ENCODE peak calls at places on chromosomes 6 and 20, in four cellular contexts. S, W, E and T are unnamed samples. For H3K36me3, the result is how much of the 10 kb centered on the place peaks cover.

GRCh38 chr6:108635505-108636226 is 74.9 kb downstream of the FOXO3 start:
- DNase-seq in S (peak), W (no peak), E (no peak), T (peak)

GRCh38 chr20:5674176-5674660 is 76.0 kb upstream of the SHLD1 start:
- DNase-seq in S (peak), W (peak), E (no peak), T (peak)

GRCh38 chr20:49303211-49303610 is 25.4 kb upstream of the ZNFX1 start:
- DNase-seq in S (no peak), W (no peak), E (no peak), T (no peak)

GRCh38 chr20:44019638-44020335 is 105.1 kb downstream of the TOX2 start:
- DNase-seq in S (no peak), W (no peak), E (no peak), T (peak)

GRCh38 chr6:25450469-25451198 is 171.5 kb downstream of the CARMIL1 start:
- DNase-seq in S (no peak), W (no peak), E (no peak), T (no peak)

GRCh38 chr6:139568956-139569538 is 194.6 kb upstream of the CITED2 start:
- DNase-seq in S (peak), W (no peak), E (no peak), T (no peak)

GRCh38 chr6:160950507-160950906 is 41.1 kb upstream of the MAP3K4 start:
- DNase-seq in S (peak), W (peak), E (no peak), T (no peak)

GRCh38 chr20:23125625-23126191 is 39.6 kb upstream of the CD93 start:
- DNase-seq in S (no peak), W (no peak), E (no peak), T (no peak)

GRCh38 chr6:168834188-168834587 is 393.2 kb downstream of the SMOC2 start:
- DNase-seq in S (no peak), W (no peak), E (no peak), T (peak)

GRCh38 chr6:10837009-10837691 is 1.2 kb downstream of the MAK start:
- DNase-seq in S (peak), W (no peak), E (no peak), T (peak)

GRCh38 chr6:57246307-57246706 is 24.2 kb upstream of the RAB23 start:
- DNase-seq in S (no peak), W (no peak), E (no peak), T (no peak)
- H3K36me3 ChIP-seq in S (under half), W (under half), E (under half), T (under half)

DNA sequence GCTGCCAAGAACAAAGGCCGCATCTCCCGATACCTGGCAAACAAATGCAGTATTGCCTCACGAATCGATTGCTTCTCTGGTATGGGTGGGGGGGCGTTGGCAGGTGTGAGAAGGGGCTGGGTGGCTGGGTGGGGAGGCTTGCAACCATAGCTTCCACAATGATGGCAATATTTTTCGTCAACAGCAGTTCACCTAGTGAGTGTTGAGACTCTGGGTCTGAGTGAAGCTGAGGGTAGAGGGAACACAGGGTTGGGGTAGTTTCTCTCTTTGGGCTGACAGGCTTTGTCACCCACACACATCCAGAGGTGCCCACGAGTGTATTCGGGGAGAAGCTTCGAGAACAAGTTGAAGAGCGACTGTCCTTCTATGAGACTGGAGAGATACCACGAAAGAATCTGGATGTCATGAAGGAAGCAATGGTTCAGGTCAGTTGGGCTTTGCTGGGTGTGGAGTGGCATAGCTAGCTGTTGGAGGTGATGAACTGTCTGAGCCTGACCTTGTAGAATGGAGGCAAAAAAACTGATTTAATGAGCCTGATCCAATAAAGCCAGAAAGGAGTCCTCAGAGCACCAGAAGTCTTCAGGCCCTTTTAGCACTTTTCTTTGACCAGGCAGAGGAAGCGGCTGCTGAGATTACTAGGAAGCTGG is 4.2 kb downstream of the NOP56 start:
- DNase-seq in S (no peak), W (no peak), E (no peak), T (no peak)
- H3K36me3 ChIP-seq in S (under half), W (half or more), E (half or more), T (under half)

DNA sequence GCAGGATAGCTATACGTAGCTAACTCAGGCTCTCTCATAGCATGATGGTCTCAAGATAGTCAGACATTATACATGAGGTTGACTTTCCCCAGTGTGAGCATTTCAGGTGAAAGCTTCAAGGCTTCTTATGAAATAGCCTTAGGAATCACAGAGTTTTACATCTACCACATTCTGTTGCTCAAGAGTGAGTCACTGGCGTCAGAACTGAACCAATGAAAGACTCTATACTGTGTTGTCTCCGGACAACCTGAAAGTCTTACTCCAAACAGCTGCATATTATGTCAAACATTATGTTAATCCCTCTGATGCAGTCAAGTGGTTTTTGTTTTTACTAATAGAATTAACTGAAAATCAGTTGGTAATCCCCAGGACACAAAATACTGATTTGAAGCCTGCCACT is 79.8 kb upstream of the TRDN start:
- DNase-seq in S (peak), W (no peak), E (no peak), T (no peak)
- H3K36me3 ChIP-seq in S (under half), W (under half), E (under half), T (under half)

GRCh38 chr6:31836036-31836675 is 8.6 kb downstream of the HSPA1B start:
- DNase-seq in S (no peak), W (no peak), E (no peak), T (no peak)

GRCh38 chr6:31834704-31835375 is 7.3 kb downstream of the HSPA1B start:
- DNase-seq in S (no peak), W (no peak), E (peak), T (peak)

GRCh38 chr6:31837612-31838553 is 10.3 kb downstream of the HSPA1B start:
- DNase-seq in S (no peak), W (no peak), E (no peak), T (no peak)

GRCh38 chr6:31838968-31839367 is 11.4 kb downstream of the HSPA1B start:
- DNase-seq in S (no peak), W (no peak), E (no peak), T (no peak)

DNA sequence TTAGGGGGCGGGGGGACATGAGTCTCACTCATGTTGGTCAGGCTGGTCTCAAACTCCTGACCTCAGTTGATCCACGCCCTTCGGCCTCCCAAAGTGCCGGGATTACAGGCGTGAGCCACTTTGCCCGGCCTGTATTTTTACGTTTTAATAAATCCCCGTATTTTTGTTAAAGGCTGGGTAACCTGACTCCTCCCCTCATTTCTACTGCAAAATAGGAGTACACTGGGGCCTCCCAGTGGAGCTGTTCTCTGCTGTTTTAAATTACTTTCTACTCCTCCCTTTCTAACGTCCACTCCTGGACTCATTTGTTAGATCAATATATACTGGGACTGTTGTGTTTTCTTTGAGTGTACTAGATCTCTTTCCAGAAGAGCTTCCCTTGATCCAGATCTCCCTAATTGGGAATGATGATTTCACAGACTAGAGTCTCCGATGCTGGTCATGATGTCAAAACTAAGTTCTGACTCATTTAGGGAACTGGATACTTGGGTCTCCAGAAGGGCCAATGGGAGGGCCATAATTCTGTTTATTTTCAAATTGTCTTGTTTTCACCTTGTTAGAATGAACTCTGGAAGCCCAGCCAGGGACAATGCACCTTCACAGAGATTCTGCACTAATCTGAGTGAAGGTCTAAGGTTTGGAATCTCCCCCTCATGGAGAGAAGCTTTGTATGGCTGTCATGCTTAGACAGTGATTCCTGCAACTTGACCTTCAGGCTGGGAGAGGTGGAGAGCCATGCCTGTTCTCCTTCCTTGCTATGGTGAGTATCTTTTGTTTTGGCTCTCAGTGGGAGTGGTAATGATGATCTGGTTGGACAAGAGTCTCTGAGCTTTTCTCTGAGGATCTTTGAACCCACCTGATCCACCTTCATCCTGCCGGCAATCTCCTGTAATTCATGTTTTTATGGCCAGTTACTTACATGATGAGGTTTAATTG is 9.4 kb downstream of the HSPA1B start:
- DNase-seq in S (peak), W (no peak), E (no peak), T (peak)
- H3K36me3 ChIP-seq in S (under half), W (under half), E (half or more), T (under half)

DNA sequence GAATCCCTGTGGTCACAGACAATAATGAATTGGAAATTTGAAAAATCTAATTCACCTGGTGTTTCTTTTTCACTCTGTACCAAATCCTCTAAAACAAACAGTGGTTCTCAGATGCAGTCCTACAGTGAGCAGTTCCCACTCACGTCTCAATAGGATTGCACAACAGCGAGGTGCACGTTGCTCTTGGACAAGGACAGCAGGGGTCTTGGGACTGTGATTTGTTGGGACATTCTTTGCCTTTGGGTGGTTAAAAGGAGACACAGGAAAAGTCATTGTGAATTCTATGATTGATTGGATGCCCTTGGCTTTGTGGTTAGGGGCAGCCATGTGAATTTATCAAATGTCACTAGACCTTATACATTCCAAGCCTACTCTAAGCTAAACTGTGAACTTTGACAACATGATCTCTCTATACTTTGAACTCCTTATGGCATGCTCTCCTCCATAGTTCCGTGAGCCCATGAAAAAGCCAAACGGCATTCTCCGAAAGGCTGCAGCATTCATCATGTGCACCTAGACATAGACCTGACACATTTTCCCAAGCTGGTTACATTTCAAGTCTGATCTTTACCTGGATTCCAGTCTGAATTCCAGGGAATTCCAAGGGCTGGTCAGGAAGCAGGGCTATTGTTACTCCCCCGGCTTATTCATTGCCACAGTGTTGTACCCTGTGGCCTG is 647 bp downstream of the UNC93A start:
- DNase-seq in S (no peak), W (no peak), E (no peak), T (no peak)
- H3K36me3 ChIP-seq in S (under half), W (under half), E (under half), T (under half)

GRCh38 chr6:33276864-33277662 is at the start of gene B3GALT4:
- DNase-seq in S (peak), W (no peak), E (peak), T (peak)
- H3K36me3 ChIP-seq in S (under half), W (half or more), E (half or more), T (under half)